ENCODE peak calls at places on chromosomes 5 and 9, in six cellular contexts. O, V, Q, G, P and I are unnamed samples.

GRCh38 chr9:87891754-87892153 is 9.1 kb downstream of the SPATA31E1 start:
- DNase-seq in O (no peak), V (no peak), Q (no peak), G (peak; percentile 23), P (no peak), I (no peak)

GRCh38 chr5:99099691-99100090 is 170.9 kb upstream of the CHD1 start:
- DNase-seq in O (no peak), V (no peak), Q (no peak), G (no peak), P (no peak), I (no peak)

GRCh38 chr5:9765421-9765820 is 135.3 kb upstream of the TAS2R1 start:
- DNase-seq in O (no peak), V (no peak), Q (no peak), G (peak; percentile 78), P (no peak), I (no peak)

GRCh38 chr9:121985792-121986494 is 107.2 kb downstream of the TTLL11 start:
- DNase-seq in O (no peak), V (no peak), Q (no peak), G (no peak), P (no peak), I (no peak)

GRCh38 chr9:84121991-84122523 is 141.5 kb downstream of the RMI1 start:
- DNase-seq in O (no peak), V (no peak), Q (no peak), G (peak; percentile 33), P (no peak), I (no peak)

GRCh38 chr9:84297162-84297821 is 43.3 kb downstream of the SLC28A3 start:
- DNase-seq in O (no peak), V (no peak), Q (no peak), G (peak; percentile 55), P (no peak), I (no peak)

GRCh38 chr5:74093501-74093993 is 467.6 kb downstream of the ARHGEF28 start:
- DNase-seq in O (no peak), V (no peak), Q (no peak), G (no peak), P (no peak), I (no peak)

GRCh38 chr9:38235244-38235643 is 157.3 kb upstream of the ALDH1B1 start:
- DNase-seq in O (no peak), V (no peak), Q (no peak), G (no peak), P (no peak), I (no peak)

GRCh38 chr9:123697686-123698085 is 232.2 kb downstream of the DENND1A start:
- DNase-seq in O (no peak), V (no peak), Q (no peak), G (no peak), P (no peak), I (no peak)

GRCh38 chr5:77312411-77312810 is 101.9 kb downstream of the PDE8B start:
- DNase-seq in O (no peak), V (no peak), Q (peak; percentile 18), G (no peak), P (no peak), I (no peak)

GRCh38 chr9:135078361-135078821 is 9.1 kb upstream of the OLFM1 start:
- DNase-seq in O (no peak), V (no peak), Q (no peak), G (no peak), P (no peak), I (no peak)

GRCh38 chr5:132211787-132212186 is 15.9 kb downstream of the P4HA2 start:
- DNase-seq in O (no peak), V (no peak), Q (no peak), G (no peak), P (no peak), I (no peak)

GRCh38 chr9:93319301-93319991 is 132.0 kb upstream of the FAM120A start:
- DNase-seq in O (no peak), V (no peak), Q (no peak), G (no peak), P (no peak), I (no peak)

GRCh38 chr5:67409342-67409741 is 212.7 kb upstream of the CD180 start:
- DNase-seq in O (no peak), V (no peak), Q (no peak), G (no peak), P (no peak), I (no peak)

GRCh38 chr5:113162770-113163169 is 186.2 kb downstream of the DCP2 start:
- DNase-seq in O (no peak), V (no peak), Q (peak; percentile 45), G (no peak), P (no peak), I (no peak)

GRCh38 chr5:33361781-33362180 is 79.0 kb upstream of the TARS1 start:
- DNase-seq in O (no peak), V (no peak), Q (no peak), G (no peak), P (no peak), I (no peak)

GRCh38 chr9:93125331-93125894 is 8.6 kb downstream of the NINJ1 start:
- DNase-seq in O (no peak), V (no peak), Q (no peak), G (no peak), P (no peak), I (no peak)

GRCh38 chr9:101018391-101018990 is 10.0 kb upstream of the PLPPR1 start:
- DNase-seq in O (no peak), V (no peak), Q (no peak), G (no peak), P (no peak), I (no peak)

GRCh38 chr5:52809884-52810283 is 22.2 kb downstream of the ITGA1 start:
- DNase-seq in O (no peak), V (no peak), Q (peak; percentile 63), G (no peak), P (no peak), I (no peak)

GRCh38 chr5:113320160-113320816 is 114.5 kb downstream of the TSSK1B start:
- DNase-seq in O (no peak), V (no peak), Q (no peak), G (no peak), P (no peak), I (no peak)

GRCh38 chr5:178216088-178216534 is 11.8 kb downstream of the HNRNPAB start:
- DNase-seq in O (no peak), V (no peak), Q (no peak), G (no peak), P (no peak), I (no peak)

GRCh38 chr5:176616520-176616919 is 6.6 kb upstream of the GPRIN1 start:
- DNase-seq in O (no peak), V (no peak), Q (no peak), G (no peak), P (no peak), I (no peak)

GRCh38 chr9:87685871-87686519 is 39.9 kb upstream of the CTSL start:
- DNase-seq in O (no peak), V (no peak), Q (no peak), G (no peak), P (no peak), I (no peak)

GRCh38 chr5:141680751-141681201 is 1.3 kb downstream of the ARAP3 start:
- DNase-seq in O (no peak), V (no peak), Q (peak; percentile 52), G (no peak), P (no peak), I (no peak)

GRCh38 chr5:141681295-141681694 is 735 bp downstream of the ARAP3 start:
- DNase-seq in O (no peak), V (no peak), Q (no peak), G (no peak), P (no peak), I (no peak)

GRCh38 chr5:141681695-141682641 is at the start of gene ARAP3:
- DNase-seq in O (peak; percentile 46), V (peak; percentile 49), Q (peak; percentile 85), G (peak; percentile 43), P (peak; percentile 48), I (no peak)

GRCh38 chr5:141677415-141677814 is 4.6 kb downstream of the ARAP3 start:
- DNase-seq in O (no peak), V (no peak), Q (peak; percentile 7), G (no peak), P (no peak), I (no peak)

DNA sequence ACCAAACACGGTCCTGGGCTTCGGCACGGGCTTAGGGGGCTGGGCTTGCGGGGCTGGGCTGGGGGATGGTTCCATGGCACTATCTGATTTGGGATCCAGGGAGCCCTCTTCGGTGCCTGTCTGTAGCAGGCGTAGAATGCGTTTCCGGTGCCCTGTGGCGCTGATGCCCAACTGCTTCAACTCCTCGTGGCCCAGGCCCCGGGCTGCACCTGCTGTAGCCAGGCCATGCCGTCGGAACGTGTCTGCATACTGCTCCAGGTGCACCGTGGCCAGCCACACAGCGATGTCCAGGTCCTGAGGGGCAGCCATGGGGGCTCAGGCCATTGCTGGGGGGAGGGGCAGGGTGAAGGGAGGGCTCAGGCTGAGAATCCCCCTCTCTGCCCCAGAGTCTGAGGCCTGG is 1.9 kb downstream of the ARAP3 start:
- DNase-seq in O (no peak), V (no peak), Q (no peak), G (no peak), P (no peak), I (no peak)
- H3K4me3 ChIP-seq in O (no peak overlapping the region), V (no peak overlapping the region), Q (no peak overlapping the region), G (no peak overlapping the region), P (no peak overlapping the region), I (no peak overlapping the region)

GRCh38 chr5:116736671-116737070 is 162.0 kb upstream of the SEMA6A start:
- DNase-seq in O (no peak), V (no peak), Q (no peak), G (no peak), P (no peak), I (no peak)

GRCh38 chr5:116738270-116738947 is 163.8 kb upstream of the SEMA6A start:
- DNase-seq in O (no peak), V (no peak), Q (no peak), G (no peak), P (no peak), I (no peak)

GRCh38 chr5:116738948-116739339 is 164.3 kb upstream of the SEMA6A start:
- DNase-seq in O (no peak), V (no peak), Q (no peak), G (no peak), P (no peak), I (no peak)

GRCh38 chr5:116740771-116741170 is 166.1 kb upstream of the SEMA6A start:
- DNase-seq in O (no peak), V (no peak), Q (no peak), G (no peak), P (no peak), I (no peak)

GRCh38 chr5:116739648-116740047 is 165.0 kb upstream of the SEMA6A start:
- DNase-seq in O (no peak), V (no peak), Q (no peak), G (no peak), P (no peak), I (no peak)
- H3K4me3 ChIP-seq in O (no peak overlapping the region), V (no peak overlapping the region), Q (no peak overlapping the region), G (no peak overlapping the region), P (no peak overlapping the region), I (no peak overlapping the region)

GRCh38 chr9:99818439-99818992 is 3.2 kb upstream of the NR4A3 start:
- DNase-seq in O (no peak), V (no peak), Q (no peak), G (no peak), P (no peak), I (no peak)
- H3K4me3 ChIP-seq in O (peak overlapping the region; percentile 64), V (peak overlapping the region; percentile 56), Q (peak overlapping the region; percentile 89), G (peak overlapping the region; percentile 81), P (peak overlapping the region; percentile 92), I (peak overlapping the region; percentile 48)

DNA sequence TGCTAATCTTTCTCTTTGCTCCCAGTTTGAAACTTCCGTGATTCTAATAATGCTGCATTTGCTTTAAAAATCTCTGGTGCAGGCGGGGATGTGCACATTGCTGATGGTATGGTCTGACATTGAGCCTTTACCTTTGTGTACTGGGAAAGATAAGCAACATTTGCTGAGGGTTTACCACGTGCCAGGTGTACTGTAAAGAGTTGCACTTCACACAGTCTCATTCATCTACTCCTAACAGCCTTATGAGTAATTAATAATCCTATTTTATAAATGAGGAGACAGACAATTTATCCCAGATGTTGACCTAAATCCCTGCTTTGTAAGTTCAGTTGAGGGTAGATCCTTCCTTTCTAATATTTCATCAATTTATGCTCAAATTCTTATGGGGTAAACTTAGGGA is 726 bp upstream of the ADGRV1 start:
- DNase-seq in O (no peak), V (no peak), Q (peak; percentile 21), G (no peak), P (no peak), I (no peak)
- H3K4me3 ChIP-seq in O (no peak overlapping the region), V (no peak overlapping the region), Q (peak overlapping the region; percentile 73), G (no peak overlapping the region), P (no peak overlapping the region), I (no peak overlapping the region)